ENCODE peak calls at places on chromosomes 3 and 15, in four cellular contexts. U is fibroblast of the conjunctiva, A is upper lobe of right lung, K is EL. Y is an unnamed sample.
A peak's percentile ranks its signal among the peaks of the same experiment; 100 is the strongest.

GRCh38 chr3:34957707-34958106 is 681.6 kb upstream of the ARPP21 start:
- DNase-seq in K (no peak), A (no peak), U (no peak), Y (no peak)

GRCh38 chr15:56794150-56794922 is 61.0 kb upstream of the ZNF280D start:
- DNase-seq in U (no peak), A (no peak), K (peak; percentile 59), Y (no peak)

GRCh38 chr3:56908004-56908403 is 106.3 kb upstream of the ARHGEF3 start:
- DNase-seq in A (no peak), K (no peak), U (no peak), Y (no peak)

GRCh38 chr15:95693917-95694316 is 636.6 kb upstream of the NR2F2 start:
- DNase-seq in A (no peak), K (no peak), U (no peak), Y (no peak)

GRCh38 chr3:25843332-25843731 is 53.4 kb downstream of the OXSM start:
- DNase-seq in U (no peak), A (no peak), K (no peak), Y (no peak)

GRCh38 chr3:134426660-134427181 is 52.5 kb upstream of the AMOTL2 start:
- DNase-seq in A (no peak), K (peak; percentile 78), U (no peak), Y (no peak)

GRCh38 chr3:24640330-24640877 is 145.8 kb upstream of the THRB start:
- DNase-seq in A (no peak), U (peak; percentile 45), K (peak; percentile 23), Y (no peak)

GRCh38 chr15:39501366-39501765 is 79.5 kb upstream of the THBS1 start:
- DNase-seq in U (no peak), A (no peak), K (peak; percentile 73), Y (no peak)

GRCh38 chr15:89822951-89823701 is 8.5 kb upstream of the ANPEP start:
- DNase-seq in K (peak; percentile 78), A (peak; percentile 69), U (no peak), Y (no peak)

GRCh38 chr3:21405671-21406667 is 345.0 kb downstream of the ZNF385D start:
- DNase-seq in U (no peak), K (no peak), A (peak; percentile 53), Y (no peak)

GRCh38 chr3:43907508-43907858 is 216.7 kb downstream of the ABHD5 start:
- DNase-seq in U (no peak), A (no peak), K (no peak), Y (no peak)

GRCh38 chr15:41263891-41264351 is 32.9 kb downstream of the CHP1 start:
- DNase-seq in K (no peak), A (no peak), U (no peak), Y (no peak)

GRCh38 chr3:11699083-11699427 is 55.3 kb upstream of the VGLL4 start:
- DNase-seq in K (peak; percentile 56), U (peak; percentile 36), A (no peak), Y (no peak)

GRCh38 chr3:61772439-61772838 is 211.1 kb downstream of the PTPRG start:
- DNase-seq in K (peak; percentile 55), U (no peak), A (no peak), Y (no peak)

GRCh38 chr3:152621967-152622812 is 212.7 kb upstream of the P2RY1 start:
- DNase-seq in U (no peak), A (no peak), K (no peak), Y (no peak)

GRCh38 chr3:103158183-103158582 is 723.4 kb downstream of the ZPLD1 start:
- DNase-seq in A (no peak), U (no peak), K (no peak), Y (no peak)

GRCh38 chr15:90471126-90471525 is 58.6 kb upstream of the CRTC3 start:
- DNase-seq in U (no peak), A (no peak), K (no peak), Y (no peak)

GRCh38 chr3:66076861-66077495 is 38.3 kb upstream of the MAGI1 start:
- DNase-seq in A (no peak), U (peak; percentile 38), K (peak; percentile 54), Y (no peak)

GRCh38 chr3:71066849-71067261 is 516.7 kb downstream of the FOXP1 start:
- DNase-seq in K (peak; percentile 46), U (no peak), A (no peak), Y (no peak)

Y was measured in coronary artery.